ENCODE peak calls at places on chromosomes 1 and 21, in ten cellular contexts. B, M, C, J, S, W, P, I, Z and N are unnamed samples.

GRCh38 chr1:54816130-54816529 is 15.0 kb upstream of the TTC22 start:
- DNase-seq in B (no peak), M (no peak), C (no peak), J (no peak), S (no peak), W (no peak), P (no peak), I (no peak), Z (no peak), N (no peak)

GRCh38 chr1:154442006-154442740 is 37.0 kb downstream of the IL6R start:
- DNase-seq in B (peak; percentile 54), M (no peak), C (no peak), J (no peak), S (peak; percentile 48), W (peak; percentile 75), P (no peak), I (no peak), Z (no peak), N (no peak)

GRCh38 chr21:42469272-42469671 is 26.8 kb downstream of the RSPH1 start:
- DNase-seq in B (no peak), M (no peak), C (no peak), J (no peak), S (no peak), W (no peak), P (no peak), I (no peak), Z (no peak), N (no peak)

GRCh38 chr21:43718872-43719747 is at the start of gene PDXK:
- DNase-seq in B (peak; percentile 95), M (peak; percentile 27), C (peak; percentile 63), J (peak; percentile 84), S (peak; percentile 88), W (peak; percentile 66), P (peak; percentile 71), I (peak; percentile 80), Z (peak; percentile 84), N (peak; percentile 81)

GRCh38 chr1:78760858-78761257 is 111.2 kb downstream of the IFI44 start:
- DNase-seq in B (no peak), M (no peak), C (no peak), J (no peak), S (no peak), W (peak; percentile 18), P (no peak), I (no peak), Z (peak; percentile 37), N (no peak)

GRCh38 chr1:15188678-15189077 is 35.1 kb downstream of the TMEM51 start:
- DNase-seq in B (no peak), M (no peak), C (no peak), J (no peak), S (no peak), W (peak; percentile 65), P (no peak), I (no peak), Z (no peak), N (no peak)

GRCh38 chr1:63112155-63112914 is 210.0 kb upstream of the FOXD3 start:
- DNase-seq in B (no peak), M (no peak), C (no peak), J (no peak), S (no peak), W (peak; percentile 60), P (no peak), I (no peak), Z (peak; percentile 78), N (no peak)

GRCh38 chr1:224377676-224378006 is 21.0 kb downstream of the CNIH4 start:
- DNase-seq in B (no peak), M (no peak), C (peak; percentile 11), J (no peak), S (no peak), W (peak; percentile 52), P (no peak), I (no peak), Z (peak; percentile 90), N (peak; percentile 25)

GRCh38 chr1:234186037-234186688 is 187.1 kb upstream of the COA6 start:
- DNase-seq in B (no peak), M (no peak), C (no peak), J (no peak), S (no peak), W (peak; percentile 89), P (no peak), I (no peak), Z (peak; percentile 60), N (no peak)

GRCh38 chr1:21919520-21919919 is 17.6 kb downstream of the HSPG2 start:
- DNase-seq in B (no peak), M (no peak), C (no peak), J (no peak), S (no peak), W (peak; percentile 81), P (no peak), I (no peak), Z (peak; percentile 84), N (no peak)

GRCh38 chr1:91535441-91535840 is 34.8 kb downstream of the CDC7 start:
- DNase-seq in B (no peak), M (no peak), C (no peak), J (no peak), S (no peak), W (no peak), P (no peak), I (no peak), Z (no peak), N (no peak)

GRCh38 chr1:164188507-164188906 is 370.5 kb upstream of the PBX1 start:
- DNase-seq in B (no peak), M (no peak), C (no peak), J (no peak), S (peak; percentile 77), W (no peak), P (no peak), I (no peak), Z (no peak), N (no peak)

GRCh38 chr1:1181129-1181937 is 7.7 kb downstream of the TTLL10 start:
- DNase-seq in B (no peak), M (no peak), C (no peak), J (no peak), S (no peak), W (no peak), P (no peak), I (no peak), Z (no peak), N (peak; percentile 12)

GRCh38 chr1:67214420-67215174 is 48.3 kb downstream of the IL23R start:
- DNase-seq in B (no peak), M (no peak), C (peak; percentile 43), J (no peak), S (peak; percentile 29), W (peak; percentile 17), P (no peak), I (no peak), Z (peak; percentile 31), N (peak; percentile 22)

GRCh38 chr1:64934115-64934880 is 32.1 kb downstream of the JAK1 start:
- DNase-seq in B (no peak), M (no peak), C (no peak), J (no peak), S (no peak), W (peak; percentile 74), P (no peak), I (no peak), Z (peak; percentile 88), N (no peak)

GRCh38 chr1:109357673-109358072 is 40.0 kb downstream of the SORT1 start:
- DNase-seq in B (no peak), M (no peak), C (no peak), J (no peak), S (no peak), W (no peak), P (no peak), I (no peak), Z (peak; percentile 48), N (no peak)

GRCh38 chr1:182637769-182638168 is 33.6 kb upstream of the RGS16 start:
- DNase-seq in B (no peak), M (no peak), C (no peak), J (no peak), S (no peak), W (no peak), P (no peak), I (no peak), Z (no peak), N (no peak)

GRCh38 chr1:226467443-226467842 is 59.5 kb upstream of the PARP1 start:
- DNase-seq in B (no peak), M (no peak), C (no peak), J (no peak), S (no peak), W (no peak), P (no peak), I (no peak), Z (no peak), N (no peak)

GRCh38 chr21:45544449-45545235 is 2.4 kb upstream of the SLC19A1 start:
- DNase-seq in B (no peak), M (no peak), C (no peak), J (peak; percentile 42), S (peak; percentile 8), W (no peak), P (no peak), I (no peak), Z (no peak), N (peak; percentile 15)

GRCh38 chr1:167878372-167879160 is 35.4 kb downstream of the ADCY10 start:
- DNase-seq in B (peak; percentile 35), M (no peak), C (no peak), J (no peak), S (no peak), W (no peak), P (no peak), I (no peak), Z (no peak), N (no peak)

GRCh38 chr1:211349730-211350129 is 23.1 kb downstream of the TRAF5 start:
- DNase-seq in B (no peak), M (no peak), C (no peak), J (peak; percentile 21), S (no peak), W (no peak), P (no peak), I (no peak), Z (no peak), N (no peak)

GRCh38 chr1:180981596-180982387 is 40.9 kb downstream of the STX6 start:
- DNase-seq in B (no peak), M (no peak), C (no peak), J (peak; percentile 60), S (no peak), W (no peak), P (no peak), I (no peak), Z (peak; percentile 27), N (no peak)